ENCODE peak calls at places on chromosomes 3 and 15, in four cellular contexts. Y is cardiac muscle cell; P is CD4-positive, CD25-positive, alpha-beta regulatory T cell; K is breast epithelium. J is an unnamed sample.

GRCh38 chr15:84813931-84814330 is 3.2 kb upstream of the ALPK3 start:
- DNase-seq in Y (no peak), P (no peak), K (no peak), J (no peak)

GRCh38 chr3:87756616-87757015 is 302.2 kb downstream of the CGGBP1 start:
- DNase-seq in Y (no peak), P (no peak), K (no peak), J (no peak)

GRCh38 chr3:175127075-175127662 is 268.0 kb downstream of the NAALADL2 start:
- DNase-seq in Y (no peak), P (no peak), K (no peak), J (no peak)

GRCh38 chr3:5239602-5240001 is 52.1 kb downstream of the EDEM1 start:
- DNase-seq in Y (peak; percentile 31), P (no peak), K (no peak), J (no peak)

GRCh38 chr3:89560546-89560945 is 453.1 kb downstream of the EPHA3 start:
- DNase-seq in Y (peak; percentile 94), P (no peak), K (no peak), J (no peak)

GRCh38 chr3:143928541-143929255 is 42.9 kb upstream of the DIPK2A start:
- DNase-seq in Y (peak; percentile 71), P (no peak), K (no peak), J (no peak)

GRCh38 chr3:47578691-47579632 is at the start of gene CSPG5:
- DNase-seq in Y (no peak), P (peak; percentile 13), K (no peak), J (no peak)

GRCh38 chr3:173644086-173645082 is 246.8 kb downstream of the NLGN1 start:
- DNase-seq in Y (no peak), P (no peak), K (no peak), J (no peak)

GRCh38 chr15:45162771-45163507 is 24.8 kb downstream of the SHF start:
- DNase-seq in Y (peak; percentile 86), P (peak; percentile 47), K (peak; percentile 79), J (peak; percentile 45)

GRCh38 chr3:45549961-45550360 is 44.6 kb upstream of the LIMD1 start:
- DNase-seq in Y (no peak), P (no peak), K (no peak), J (no peak)

GRCh38 chr3:66673305-66673704 is 172.5 kb upstream of the LRIG1 start:
- DNase-seq in Y (peak; percentile 4), P (no peak), K (no peak), J (no peak)

GRCh38 chr15:99139276-99139675 is 34.4 kb downstream of the SYNM start:
- DNase-seq in Y (no peak), P (no peak), K (peak; percentile 10), J (no peak)

GRCh38 chr3:174100744-174101143 is 703.2 kb downstream of the NLGN1 start:
- DNase-seq in Y (no peak), P (no peak), K (no peak), J (no peak)

GRCh38 chr3:32685604-32686185 is 707 bp downstream of the CNOT10 start:
- DNase-seq in Y (peak; percentile 26), P (no peak), K (no peak), J (no peak)

GRCh38 chr3:155079795-155080546 is at the start of gene MME:
- DNase-seq in Y (peak; percentile 83), P (no peak), K (peak; percentile 53), J (no peak)

GRCh38 chr3:108471346-108471935 is 39.0 kb downstream of the MYH15 start:
- DNase-seq in Y (peak; percentile 21), P (no peak), K (no peak), J (no peak)

GRCh38 chr15:76815421-76815820 is 89.7 kb downstream of the SCAPER start:
- DNase-seq in Y (no peak), P (no peak), K (no peak), J (no peak)

GRCh38 chr3:177041021-177041729 is 156.1 kb downstream of the TBL1XR1 start:
- DNase-seq in Y (peak; percentile 86), P (no peak), K (no peak), J (no peak)

GRCh38 chr15:83327041-83327440 is 42.6 kb upstream of the BNC1 start:
- DNase-seq in Y (peak; percentile 42), P (no peak), K (no peak), J (no peak)

GRCh38 chr3:15148614-15149013 is 49.7 kb upstream of the RBSN start:
- DNase-seq in Y (peak; percentile 27), P (no peak), K (no peak), J (no peak)

GRCh38 chr3:191959876-191960418 is 499.0 kb downstream of the PYDC2 start:
- DNase-seq in Y (no peak), P (no peak), K (no peak), J (no peak)

GRCh38 chr3:184354121-184354728 is 7.2 kb downstream of the CLCN2 start:
- DNase-seq in Y (peak; percentile 50), P (peak; percentile 46), K (no peak), J (no peak)

GRCh38 chr3:39118079-39118478 is 10.6 kb downstream of the TTC21A start:
- DNase-seq in Y (no peak), P (no peak), K (no peak), J (no peak)

GRCh38 chr3:138371070-138371950 is 22.9 kb downstream of the MRAS start:
- DNase-seq in Y (no peak), P (no peak), K (no peak), J (no peak)

GRCh38 chr15:77983708-77984445 is 93.6 kb downstream of the TBC1D2B start:
- DNase-seq in Y (no peak), P (no peak), K (no peak), J (no peak)

GRCh38 chr3:99366663-99367429 is 271.5 kb upstream of the COL8A1 start:
- DNase-seq in Y (no peak), P (no peak), K (no peak), J (no peak)

GRCh38 chr3:127424766-127425504 is 137.1 kb upstream of the PRR20G start:
- DNase-seq in Y (no peak), P (no peak), K (no peak), J (no peak)

DNA sequence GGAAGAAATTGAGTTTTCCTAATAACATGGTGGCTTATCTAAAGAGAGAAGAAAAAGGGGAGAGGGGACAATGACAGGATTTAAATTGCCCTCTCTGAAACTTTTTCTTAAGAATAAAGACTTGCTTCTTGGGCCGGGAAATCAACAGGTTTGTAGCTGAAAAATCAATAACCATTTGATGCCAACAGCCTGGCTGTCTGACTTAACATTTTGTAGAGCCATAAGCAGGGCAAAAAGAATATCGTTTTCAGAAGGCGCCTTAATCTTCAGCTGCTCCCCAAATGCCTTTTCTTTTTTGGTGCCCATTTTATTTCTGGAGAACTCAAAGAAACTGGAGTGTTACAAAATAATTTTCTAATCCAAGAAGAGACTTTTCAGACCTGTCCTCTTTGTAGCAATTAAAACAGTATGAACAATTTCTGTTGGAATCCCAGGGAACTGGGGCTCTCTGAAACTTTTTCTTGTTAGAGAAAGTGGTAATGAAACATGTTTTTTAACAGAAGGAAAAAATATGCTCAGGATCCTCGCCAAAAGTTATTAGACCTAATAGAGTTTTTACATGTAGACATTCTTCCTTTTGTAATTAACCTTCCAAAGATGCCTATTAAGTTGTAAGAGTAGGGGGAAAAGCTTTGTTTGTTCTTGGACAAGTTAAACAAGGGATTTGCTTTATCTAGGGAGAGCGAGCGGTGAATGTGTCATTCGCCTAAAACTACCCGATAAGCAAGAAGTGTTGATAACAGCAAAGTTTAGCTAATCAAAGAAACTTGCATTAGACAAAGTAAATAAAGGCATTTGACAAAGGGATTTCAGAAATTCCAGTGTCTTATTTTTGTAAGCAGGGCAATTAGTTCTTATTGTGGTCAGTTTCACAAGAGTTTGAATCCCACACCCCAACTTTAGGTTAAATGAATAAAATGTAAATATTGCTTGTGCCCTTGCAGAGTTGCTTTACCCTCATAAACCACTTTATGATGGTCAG is 2.2 kb downstream of the RARB start:
- DNase-seq in Y (peak; percentile 58), P (no peak), K (no peak), J (no peak)
- H3K27me3 ChIP-seq in Y (no peaks in the 10 kb centered on the region), P (peaks cover 14% of the 10 kb centered on the region), K (no peaks in the 10 kb centered on the region), J (no peaks in the 10 kb centered on the region)

DNA sequence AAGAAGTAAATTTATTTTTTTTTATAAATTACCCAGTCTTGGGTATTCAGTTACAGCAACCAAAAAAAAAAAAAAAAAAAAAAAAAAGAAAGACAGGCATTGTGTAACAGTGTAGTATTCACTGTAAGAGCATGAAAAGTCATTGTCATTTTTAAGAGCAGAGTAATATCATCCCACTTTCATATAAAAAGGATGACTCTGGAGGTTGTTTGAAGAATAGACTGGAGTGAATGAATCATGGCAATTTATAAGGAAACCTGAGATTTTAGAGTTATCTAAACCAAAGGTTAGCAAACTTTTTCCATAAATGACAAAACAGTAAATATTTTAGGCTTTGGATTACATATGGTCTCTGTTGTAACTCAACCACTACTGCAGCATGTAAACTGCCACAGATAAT is 794.9 kb downstream of the NTRK3 start:
- DNase-seq in Y (no peak), P (no peak), K (no peak), J (no peak)
- H3K27ac ChIP-seq in Y (no peak overlapping the region), P (no peak overlapping the region), K (no peak overlapping the region), J (no peak overlapping the region)

DNA sequence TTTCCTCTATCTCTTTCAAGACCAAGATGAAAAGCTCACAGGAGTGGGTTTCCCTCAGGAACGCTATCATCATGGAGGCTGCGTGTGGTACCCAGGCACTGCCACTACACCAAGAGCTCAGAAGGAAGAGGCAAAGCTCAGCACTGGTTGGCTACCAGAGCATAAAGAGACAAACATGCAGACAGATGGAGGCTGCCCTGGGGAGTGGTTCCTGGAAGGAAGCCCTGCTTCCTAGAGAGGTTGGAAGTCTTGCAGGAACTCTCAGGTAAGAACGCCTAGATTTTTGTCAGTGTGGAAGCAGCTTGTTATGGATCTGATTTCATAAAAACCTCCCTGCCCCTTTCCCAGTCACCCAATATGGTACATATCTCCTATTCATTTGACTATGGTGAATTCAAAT is 49.9 kb upstream of the ADCY5 start:
- DNase-seq in Y (no peak), P (no peak), K (no peak), J (no peak)
- H3K4me1 ChIP-seq in Y (peaks cover 13% of the 10 kb centered on the region), P (no peaks in the 10 kb centered on the region), K (no peaks in the 10 kb centered on the region), J (peaks cover 6% of the 10 kb centered on the region)

DNA sequence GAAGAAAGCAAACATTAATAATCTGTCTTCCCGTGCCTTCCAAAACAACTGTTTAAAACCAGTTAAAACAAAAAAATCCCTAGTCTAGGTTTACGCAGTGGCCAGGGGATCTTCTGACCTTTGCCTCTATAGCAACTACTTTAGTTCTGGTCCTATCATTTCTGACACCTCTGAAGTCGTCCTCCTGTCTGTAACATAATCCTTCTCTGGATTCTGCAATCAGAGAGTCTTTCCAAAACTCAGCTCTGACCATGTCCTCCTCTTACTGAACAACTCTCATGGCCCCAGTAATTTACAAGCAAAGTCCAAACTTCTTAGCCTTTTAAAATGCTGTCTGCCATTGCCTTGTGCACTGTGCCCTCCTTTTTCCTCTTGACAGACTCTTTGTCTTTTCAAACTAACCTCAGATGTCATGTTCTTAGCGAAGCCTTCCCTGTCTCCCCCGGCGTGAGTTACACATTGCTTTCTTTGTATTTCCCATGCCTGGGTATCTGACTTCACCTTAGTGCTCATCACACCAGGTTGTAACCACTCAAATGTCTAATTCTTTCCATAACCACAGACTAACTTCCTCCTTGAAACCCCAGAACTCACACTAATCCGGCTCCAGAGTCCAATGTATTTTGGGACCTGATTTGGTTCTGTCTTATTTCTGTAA is 105.2 kb upstream of the BNIP2 start:
- DNase-seq in Y (no peak), P (no peak), K (no peak), J (no peak)
- H3K27me3 ChIP-seq in Y (no peaks in the 10 kb centered on the region), P (no peaks in the 10 kb centered on the region), K (peaks cover 11% of the 10 kb centered on the region), J (no peaks in the 10 kb centered on the region)

DNA sequence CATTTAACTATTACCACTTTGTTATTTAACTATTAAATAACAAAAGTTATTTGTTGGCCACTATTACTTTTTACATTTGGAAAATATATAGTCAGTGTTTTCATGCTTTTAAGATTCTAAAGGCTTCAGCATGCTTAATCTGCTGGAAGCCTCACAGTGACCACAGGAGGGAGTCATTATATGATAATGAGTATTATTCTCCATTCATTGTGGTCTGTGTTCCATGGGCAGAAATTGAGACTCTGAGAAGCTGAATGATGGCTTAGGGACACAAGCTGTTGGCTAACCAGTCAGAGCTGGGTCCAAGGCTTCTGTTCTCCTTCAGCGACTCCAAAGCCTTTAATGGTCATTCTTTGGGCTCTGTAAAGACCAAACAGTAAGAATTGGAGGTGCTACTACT is 64.7 kb downstream of the BFSP2 start:
- DNase-seq in Y (peak; percentile 61), P (no peak), K (no peak), J (no peak)
- H3K27ac ChIP-seq in Y (no peak overlapping the region), P (no peak overlapping the region), K (no peak overlapping the region), J (no peak overlapping the region)

J was measured in thoracic aorta.